ENCODE peak calls at places on chromosomes 2 and 18, in ten cellular contexts. A, R, P, O, W, V, S, X, D and F are unnamed samples.

GRCh38 chr2:20115902-20116301 is 64.5 kb upstream of the LAPTM4A start:
- DNase-seq in A (no peak), R (no peak), P (no peak), O (no peak), W (no peak), V (no peak), S (no peak), X (peak; percentile 68), D (no peak), F (no peak)

GRCh38 chr18:61333271-61333745 is at the start of gene CDH20:
- DNase-seq in A (no peak), R (peak; percentile 20), P (no peak), O (no peak), W (no peak), V (no peak), S (no peak), X (no peak), D (no peak), F (no peak)

GRCh38 chr2:108868911-108869310 is 82.3 kb downstream of the CCDC138 start:
- DNase-seq in A (no peak), R (no peak), P (no peak), O (no peak), W (no peak), V (no peak), S (no peak), X (no peak), D (no peak), F (no peak)

GRCh38 chr2:160613466-160614153 is 120.0 kb upstream of the RBMS1 start:
- DNase-seq in A (no peak), R (no peak), P (no peak), O (no peak), W (no peak), V (no peak), S (no peak), X (no peak), D (no peak), F (no peak)

GRCh38 chr2:239762742-239763269 is 262.3 kb downstream of the NDUFA10 start:
- DNase-seq in A (peak; percentile 52), R (no peak), P (peak; percentile 28), O (no peak), W (no peak), V (no peak), S (no peak), X (peak; percentile 23), D (peak; percentile 20), F (no peak)

GRCh38 chr2:53952519-53952918 is 18.3 kb downstream of the PSME4 start:
- DNase-seq in A (no peak), R (no peak), P (no peak), O (no peak), W (no peak), V (no peak), S (no peak), X (no peak), D (no peak), F (no peak)

GRCh38 chr2:152825834-152826233 is 107.4 kb downstream of the ARL6IP6 start:
- DNase-seq in A (no peak), R (no peak), P (no peak), O (no peak), W (no peak), V (no peak), S (no peak), X (no peak), D (no peak), F (no peak)

GRCh38 chr18:43830905-43831304 is 553.6 kb upstream of the SYT4 start:
- DNase-seq in A (no peak), R (no peak), P (no peak), O (no peak), W (no peak), V (no peak), S (no peak), X (no peak), D (no peak), F (no peak)

DNA sequence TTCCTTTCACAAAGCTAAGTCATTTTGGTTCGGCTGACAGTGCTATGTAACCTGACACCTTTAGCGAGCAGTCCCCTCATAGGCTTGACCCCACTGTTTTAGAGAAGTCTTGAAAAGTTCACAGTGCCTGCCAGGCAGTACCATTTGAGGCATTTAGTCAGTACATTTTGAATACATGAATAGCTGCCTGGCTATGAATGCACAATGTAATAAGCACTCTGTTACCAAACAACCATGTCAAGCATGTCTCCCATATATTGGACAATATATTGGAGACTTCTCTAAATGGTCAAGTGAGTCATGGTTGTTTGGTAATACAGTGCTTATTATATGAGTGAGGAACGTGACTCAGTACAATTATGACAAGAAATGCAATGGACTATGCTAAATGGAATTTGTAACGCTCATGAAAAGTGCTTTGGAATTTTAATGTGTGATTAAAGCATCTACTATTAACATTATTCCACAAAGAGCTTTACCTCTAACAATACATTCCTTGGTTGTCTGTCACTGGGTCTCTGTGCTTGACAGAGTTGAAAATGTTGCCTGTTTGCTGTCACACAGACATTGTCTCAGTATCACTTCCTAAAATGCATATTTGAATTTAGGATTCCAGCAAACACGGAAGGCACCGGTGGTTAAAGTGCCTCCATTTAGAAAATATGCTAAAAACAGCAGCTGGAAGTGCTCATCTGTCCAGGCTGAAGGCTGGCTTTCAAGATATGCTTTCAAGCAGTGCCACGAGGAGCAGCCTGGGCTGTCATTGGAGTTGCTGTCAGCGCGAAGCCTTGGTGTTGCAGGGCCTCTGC is 458.6 kb downstream of the FBXO15 start:
- DNase-seq in A (no peak), R (no peak), P (no peak), O (no peak), W (no peak), V (no peak), S (peak; percentile 20), X (no peak), D (no peak), F (no peak)
- TF ChIP-seq POLR2A in A (no peak), R (no peak), P (no peak), O (no peak), W (no peak), V (no peak), S (no peak), X (no peak), D (no peak), F (no peak)

GRCh38 chr2:197293252-197294007 is 17.1 kb downstream of the ANKRD44 start:
- DNase-seq in A (no peak), R (no peak), P (no peak), O (no peak), W (no peak), V (no peak), S (no peak), X (no peak), D (no peak), F (no peak)
- H3K27ac ChIP-seq in A (no peak overlapping the region), R (peak overlapping the region; percentile 17), P (peak overlapping the region; percentile 57), O (peak overlapping the region; percentile 50), W (no peak overlapping the region), V (no peak overlapping the region), S (peak overlapping the region; percentile 95), X (peak overlapping the region; percentile 45), D (peak overlapping the region; percentile 51), F (no peak overlapping the region)

GRCh38 chr18:74081966-74082365 is 65.7 kb downstream of the FBXO15 start:
- DNase-seq in A (no peak), R (no peak), P (no peak), O (no peak), W (no peak), V (no peak), S (no peak), X (no peak), D (no peak), F (no peak)

GRCh38 chr18:74084184-74084583 is 63.5 kb downstream of the FBXO15 start:
- DNase-seq in A (no peak), R (no peak), P (no peak), O (no peak), W (no peak), V (no peak), S (no peak), X (no peak), D (no peak), F (no peak)

GRCh38 chr18:74078257-74078656 is 69.4 kb downstream of the FBXO15 start:
- DNase-seq in A (no peak), R (no peak), P (no peak), O (no peak), W (no peak), V (no peak), S (no peak), X (no peak), D (no peak), F (no peak)

GRCh38 chr18:74083071-74083954 is 64.3 kb downstream of the FBXO15 start:
- DNase-seq in A (no peak), R (no peak), P (no peak), O (no peak), W (no peak), V (no peak), S (no peak), X (no peak), D (no peak), F (no peak)

GRCh38 chr18:74082476-74083070 is 65.1 kb downstream of the FBXO15 start:
- DNase-seq in A (peak; percentile 32), R (peak; percentile 49), P (no peak), O (peak; percentile 43), W (peak; percentile 38), V (peak; percentile 74), S (peak; percentile 1), X (peak; percentile 70), D (no peak), F (no peak)
- TF ChIP-seq CTCF in A (no peak), R (no peak), P (peak; percentile 10), O (no peak), W (peak; percentile 47), V (peak; percentile 39), S (peak; percentile 42), X (peak; percentile 73), D (peak; percentile 27), F (no peak)

GRCh38 chr2:218281449-218281848 is 10.9 kb downstream of the TMBIM1 start:
- DNase-seq in A (peak; percentile 89), R (no peak), P (peak; percentile 83), O (peak; percentile 63), W (peak; percentile 73), V (no peak), S (no peak), X (no peak), D (no peak), F (no peak)

GRCh38 chr2:218277921-218278320 is 7.6 kb downstream of the PNKD start:
- DNase-seq in A (no peak), R (peak; percentile 8), P (no peak), O (no peak), W (no peak), V (no peak), S (no peak), X (no peak), D (no peak), F (no peak)

GRCh38 chr2:218280260-218280870 is 10.0 kb downstream of the PNKD start:
- DNase-seq in A (no peak), R (no peak), P (no peak), O (no peak), W (no peak), V (no peak), S (no peak), X (no peak), D (no peak), F (no peak)

GRCh38 chr2:218276986-218277755 is 6.9 kb downstream of the PNKD start:
- DNase-seq in A (no peak), R (peak; percentile 11), P (no peak), O (no peak), W (no peak), V (no peak), S (no peak), X (no peak), D (no peak), F (no peak)

DNA sequence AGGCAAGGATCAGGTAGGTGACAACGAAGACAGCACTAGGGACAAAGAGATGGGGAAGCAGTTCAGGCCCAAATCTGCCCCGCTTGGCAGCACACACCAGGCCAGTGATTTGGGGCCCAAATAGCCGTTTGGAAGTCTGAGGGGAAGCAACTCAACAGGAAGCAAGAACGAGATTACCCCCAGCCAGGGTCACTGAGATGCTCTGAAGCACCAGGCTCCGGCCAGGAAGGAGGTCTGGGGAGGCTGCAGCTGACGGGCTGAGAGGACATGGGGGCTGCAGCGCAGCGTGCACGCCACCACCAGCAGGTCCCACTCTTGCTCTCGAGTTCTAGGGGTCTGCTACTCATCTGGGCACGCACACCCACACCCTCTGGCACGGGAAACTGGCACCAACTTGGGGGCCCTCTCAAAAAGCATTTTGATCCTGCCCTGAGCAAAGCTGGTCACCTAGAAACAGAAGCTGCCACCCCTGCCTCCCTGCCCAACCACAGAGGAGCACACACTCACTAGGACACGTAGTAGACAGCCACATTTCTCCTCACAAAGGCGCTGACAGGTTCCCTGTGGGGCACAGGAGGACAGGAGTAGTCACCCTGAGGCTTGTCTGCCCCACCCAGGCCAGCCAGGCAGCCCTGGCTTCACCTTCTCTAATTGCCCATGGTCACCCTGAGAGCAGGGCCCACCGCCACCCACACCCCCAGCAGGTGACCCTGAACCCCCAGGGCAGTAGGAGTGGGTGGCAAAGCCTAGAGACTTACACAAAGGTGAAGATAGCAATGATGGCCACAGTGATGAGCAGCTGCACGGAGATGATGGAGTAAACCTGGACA is 8.4 kb downstream of the PNKD start:
- DNase-seq in A (no peak), R (peak; percentile 10), P (no peak), O (no peak), W (no peak), V (no peak), S (no peak), X (no peak), D (no peak), F (no peak)
- TF ChIP-seq POLR2A in A (no peak), R (no peak), P (no peak), O (no peak), W (no peak), V (no peak), S (no peak), X (no peak), D (no peak), F (no peak)